ENCODE peak calls at places on chromosome 1, in eight cellular contexts. E is RPMI7951, C is anterior cingulate cortex, H is DMS153, L is esophagus squamous epithelium, J is cardiac fibroblast, M is NCI-H1092 treated with DMSO at 0.1 percent for 48 hours, V is NCI-H524 treated with DMSO at 0.1 percent for 48 hours. G is an unnamed sample.

GRCh38 chr1:52657702-52658101 is 24.7 kb downstream of the SHISAL2A start:
- DNase-seq in V (no peak), E (no peak), M (no peak), L (no peak), C (no peak), H (no peak), J (no peak), G (no peak)

GRCh38 chr1:76501136-76501535 is 366.1 kb upstream of the ST6GALNAC5 start:
- DNase-seq in C (no peak), M (no peak), H (no peak), E (no peak), V (no peak), J (no peak), L (no peak), G (peak)

GRCh38 chr1:202007279-202007678 is 3.1 kb upstream of the ELF3 start:
- DNase-seq in E (no peak), L (no peak), V (no peak), C (no peak), M (no peak), H (no peak), J (no peak), G (no peak)

GRCh38 chr1:187696092-187696491 is 867.3 kb downstream of the PLA2G4A start:
- DNase-seq in V (no peak), J (no peak), E (peak), H (no peak), L (no peak), C (no peak), M (no peak), G (no peak)

GRCh38 chr1:41670558-41670957 is 186.1 kb upstream of the EDN2 start:
- DNase-seq in H (no peak), L (no peak), E (peak), V (no peak), M (no peak), J (peak), C (no peak), G (peak)

GRCh38 chr1:17909634-17910033 is 154.5 kb downstream of the ACTL8 start:
- DNase-seq in C (no peak), M (peak), H (no peak), J (peak), V (no peak), L (no peak), E (peak), G (peak)

GRCh38 chr1:84442256-84442655 is 36.8 kb upstream of the RPF1 start:
- DNase-seq in M (peak), E (peak), H (no peak), V (no peak), L (no peak), C (no peak), J (peak), G (peak)

GRCh38 chr1:183033205-183033604 is 10.0 kb downstream of the LAMC1 start:
- DNase-seq in C (no peak), V (no peak), H (no peak), E (no peak), M (no peak), J (no peak), L (no peak), G (no peak)

GRCh38 chr1:228323401-228323800 is 83.2 kb downstream of the TRIM11 start:
- DNase-seq in V (no peak), C (no peak), E (no peak), H (no peak), M (no peak), L (no peak), J (no peak), G (no peak)

GRCh38 chr1:197787056-197787455 is 11.8 kb upstream of the DENND1B start:
- DNase-seq in J (no peak), M (no peak), V (no peak), C (no peak), L (no peak), E (peak), H (no peak), G (peak)